ENCODE peak calls at places on chromosomes 1 and 21, in five cellular contexts. S is A549, R is HepG2, L is K562, V is GM12878. D is an unnamed sample. For H3K4me1, the result is how much of the 10 kb centered on the place peaks cover.

GRCh38 chr1:51372561-51372960 is 42.2 kb upstream of the TTC39A start:
- DNase-seq in S (no peak), R (no peak), L (no peak), V (no peak), D (no peak)

GRCh38 chr1:242467556-242468145 is 56.8 kb downstream of the PLD5 start:
- DNase-seq in S (peak), R (peak), L (peak), V (no peak), D (peak)

GRCh38 chr1:119829636-119830035 is 18.4 kb upstream of the REG4 start:
- DNase-seq in S (no peak), R (no peak), L (no peak), V (no peak), D (no peak)

GRCh38 chr1:55632058-55632457 is 416.9 kb upstream of the USP24 start:
- DNase-seq in S (peak), R (no peak), L (no peak), V (no peak), D (no peak)

GRCh38 chr1:58231204-58231603 is 315.3 kb downstream of the OMA1 start:
- DNase-seq in S (no peak), R (no peak), L (no peak), V (no peak), D (no peak)

GRCh38 chr1:11417162-11417561 is 61.8 kb upstream of the DISP3 start:
- DNase-seq in S (no peak), R (no peak), L (no peak), V (no peak), D (no peak)

GRCh38 chr1:10782491-10783244 is 13.8 kb downstream of the CASZ1 start:
- DNase-seq in S (no peak), R (no peak), L (no peak), V (no peak), D (no peak)

GRCh38 chr21:45573452-45574035 is 31.3 kb upstream of the SLC19A1 start:
- DNase-seq in S (no peak), R (no peak), L (no peak), V (no peak), D (no peak)

GRCh38 chr1:201335901-201336300 is 41.6 kb downstream of the TNNT2 start:
- DNase-seq in S (no peak), R (no peak), L (no peak), V (no peak), D (no peak)

GRCh38 chr1:233500111-233500510 is 113.8 kb upstream of the KCNK1 start:
- DNase-seq in S (no peak), R (no peak), L (no peak), V (no peak), D (no peak)

GRCh38 chr1:16213013-16213412 is 561 bp upstream of the ARHGEF19 start:
- DNase-seq in S (no peak), R (no peak), L (no peak), V (no peak), D (no peak)

GRCh38 chr1:24949331-24949881 is 19.3 kb upstream of the RUNX3 start:
- DNase-seq in S (no peak), R (peak), L (peak), V (no peak), D (no peak)

GRCh38 chr1:116446686-116447085 is 73.6 kb downstream of the ATP1A1 start:
- DNase-seq in S (no peak), R (no peak), L (no peak), V (no peak), D (no peak)

GRCh38 chr21:26389971-26390641 is 183.0 kb downstream of the CYYR1 start:
- DNase-seq in S (peak), R (no peak), L (no peak), V (no peak), D (no peak)

GRCh38 chr1:186620951-186621350 is 59.3 kb downstream of the PTGS2 start:
- DNase-seq in S (no peak), R (no peak), L (no peak), V (peak), D (no peak)

GRCh38 chr1:93255222-93256079 is 74.9 kb downstream of the CCDC18 start:
- DNase-seq in S (no peak), R (no peak), L (no peak), V (no peak), D (no peak)

GRCh38 chr1:53112271-53112774 is 30.1 kb downstream of the SLC1A7 start:
- DNase-seq in S (no peak), R (peak), L (no peak), V (no peak), D (no peak)

GRCh38 chr1:31354266-31354665 is 18.6 kb downstream of the FABP3 start:
- DNase-seq in S (no peak), R (no peak), L (no peak), V (no peak), D (no peak)

GRCh38 chr1:183097438-183098051 is 74.3 kb downstream of the LAMC1 start:
- DNase-seq in S (no peak), R (no peak), L (no peak), V (no peak), D (peak)

GRCh38 chr1:27713139-27713725 is 12.5 kb upstream of the FAM76A start:
- DNase-seq in S (no peak), R (no peak), L (no peak), V (no peak), D (no peak)

GRCh38 chr1:41240806-41241747 is 1.0 kb downstream of the SCMH1 start:
- DNase-seq in S (peak), R (peak), L (peak), V (no peak), D (peak)

GRCh38 chr1:3211996-3212395 is 143.0 kb downstream of the PRDM16 start:
- DNase-seq in S (no peak), R (no peak), L (no peak), V (no peak), D (no peak)

GRCh38 chr1:159686599-159687299 is 27.6 kb downstream of the CRP start:
- DNase-seq in S (no peak), R (no peak), L (no peak), V (no peak), D (no peak)

GRCh38 chr1:53821380-53821779 is 16.7 kb downstream of the NDC1 start:
- DNase-seq in S (no peak), R (no peak), L (no peak), V (no peak), D (no peak)

GRCh38 chr1:218666263-218666662 is 321.1 kb downstream of the TGFB2 start:
- DNase-seq in S (no peak), R (no peak), L (no peak), V (no peak), D (no peak)

GRCh38 chr1:2998503-2999100 is 22.7 kb upstream of the ACTRT2 start:
- DNase-seq in S (no peak), R (no peak), L (no peak), V (no peak), D (no peak)

GRCh38 chr1:51708911-51709760 is 92.2 kb downstream of the OSBPL9 start:
- DNase-seq in S (no peak), R (no peak), L (no peak), V (no peak), D (no peak)

GRCh38 chr1:154334647-154335350 is 9.5 kb downstream of the ATP8B2 start:
- DNase-seq in S (peak), R (peak), L (peak), V (no peak), D (peak)

GRCh38 chr21:44459712-44460440 is 4.6 kb downstream of the LRRC3 start:
- DNase-seq in S (no peak), R (no peak), L (no peak), V (no peak), D (no peak)

GRCh38 chr1:43554444-43554992 is 23.8 kb downstream of the PTPRF start:
- DNase-seq in S (peak), R (peak), L (peak), V (no peak), D (peak)

GRCh38 chr1:11654571-11655262 is at the start of gene FBXO44:
- DNase-seq in S (no peak), R (peak), L (peak), V (no peak), D (peak)

DNA sequence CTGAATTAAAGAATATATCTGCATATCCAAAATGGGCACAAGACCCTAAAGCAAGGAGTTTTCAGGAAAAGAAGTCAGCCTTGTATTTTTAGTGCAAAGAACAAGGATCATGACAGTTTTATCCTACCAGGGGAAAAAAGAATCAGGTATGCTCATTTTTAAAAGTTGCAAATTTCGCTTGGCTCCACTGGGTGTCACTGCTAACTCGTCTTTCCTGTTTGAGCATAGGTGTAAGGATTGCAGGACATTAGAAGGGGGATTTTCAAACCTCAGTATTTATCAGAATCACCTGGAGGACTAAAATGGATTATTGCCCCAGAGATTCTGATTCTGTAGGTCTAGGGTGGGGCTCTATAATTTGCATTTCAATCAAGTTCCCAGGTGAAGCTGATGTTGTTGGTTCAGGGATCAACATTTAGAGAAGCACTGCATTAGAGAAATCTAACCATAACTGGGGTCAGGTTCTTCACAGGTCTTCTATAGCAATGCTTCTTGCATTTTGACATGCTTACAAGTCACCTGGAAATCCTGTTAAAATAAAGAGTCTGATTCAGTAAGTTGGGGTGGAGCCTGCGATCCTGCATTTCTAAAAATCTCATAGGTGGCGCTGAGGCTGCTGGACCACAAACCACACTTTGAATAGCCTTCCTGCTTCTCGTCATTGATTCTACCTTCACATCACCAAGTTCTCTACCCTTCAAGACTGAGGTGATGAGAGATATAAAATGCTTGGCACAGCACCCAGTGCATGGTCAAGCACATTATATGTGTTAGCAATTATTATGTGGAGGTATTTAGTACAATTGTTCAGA is 39.6 kb downstream of the NUF2 start:
- DNase-seq in S (peak), R (peak), L (peak), V (no peak), D (peak)
- TF ChIP-seq JUNB in S (no peak), R (no peak), L (no peak), V (no peak), D (no peak)

DNA sequence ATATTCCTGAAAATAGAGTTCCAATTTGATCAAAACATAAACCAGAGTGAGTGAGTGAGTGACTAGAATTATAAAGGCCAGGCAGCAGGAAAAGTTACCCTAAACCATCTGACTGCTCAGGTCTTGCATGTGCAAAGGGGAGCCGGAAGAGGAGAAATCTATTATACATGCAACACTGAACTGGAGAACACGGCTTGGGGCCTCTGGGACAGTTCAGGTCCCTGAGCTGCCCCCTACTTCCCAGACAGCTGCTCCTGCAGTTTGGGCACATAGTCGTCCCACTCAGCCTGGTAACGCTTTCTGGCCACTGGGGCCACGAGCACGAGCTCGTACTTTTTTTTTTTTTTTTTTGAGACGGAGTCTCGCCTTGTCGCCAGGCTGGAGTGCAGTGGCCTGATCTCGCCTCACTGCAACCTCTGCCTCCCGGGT is 40.1 kb downstream of the PTPRC start:
- DNase-seq in S (no peak), R (no peak), L (no peak), V (no peak), D (peak)
- H3K4me1 ChIP-seq in S (under half), R (under half), L (under half), V (half or more), D (under half)

GRCh38 chr1:69919129-69919921 is 286.1 kb downstream of the LRRC40 start:
- DNase-seq in S (no peak), R (no peak), L (peak), V (no peak), D (peak)

GRCh38 chr1:69915347-69915746 is 290.0 kb downstream of the LRRC40 start:
- DNase-seq in S (no peak), R (no peak), L (no peak), V (no peak), D (no peak)

GRCh38 chr1:69919922-69920273 is 285.5 kb downstream of the LRRC40 start:
- DNase-seq in S (no peak), R (no peak), L (no peak), V (no peak), D (no peak)

GRCh38 chr1:69911301-69911801 is 294.0 kb downstream of the LRRC40 start:
- DNase-seq in S (no peak), R (no peak), L (no peak), V (no peak), D (no peak)

DNA sequence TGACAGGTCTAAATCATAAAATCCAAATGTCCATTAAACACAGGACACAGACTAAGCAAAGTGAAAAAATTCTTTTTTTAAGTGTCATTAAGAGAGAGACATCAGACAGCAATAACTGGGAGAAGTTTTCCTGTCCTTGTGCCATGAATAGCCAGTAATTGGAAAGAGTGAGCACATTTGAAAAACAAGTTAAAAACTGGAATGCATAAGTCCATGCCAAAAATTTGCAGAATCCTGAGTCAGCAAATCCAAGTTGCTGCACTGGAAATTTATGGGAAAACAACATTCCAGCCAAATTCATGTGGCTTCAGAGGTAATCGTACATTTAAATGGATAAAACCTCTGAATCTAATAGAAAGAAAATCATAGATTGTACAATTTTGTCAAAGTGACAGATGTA is 291.4 kb downstream of the LRRC40 start:
- DNase-seq in S (no peak), R (no peak), L (no peak), V (no peak), D (no peak)
- TF ChIP-seq JUNB in S (no peak), R (no peak), L (no peak), V (no peak), D (no peak)

DNA sequence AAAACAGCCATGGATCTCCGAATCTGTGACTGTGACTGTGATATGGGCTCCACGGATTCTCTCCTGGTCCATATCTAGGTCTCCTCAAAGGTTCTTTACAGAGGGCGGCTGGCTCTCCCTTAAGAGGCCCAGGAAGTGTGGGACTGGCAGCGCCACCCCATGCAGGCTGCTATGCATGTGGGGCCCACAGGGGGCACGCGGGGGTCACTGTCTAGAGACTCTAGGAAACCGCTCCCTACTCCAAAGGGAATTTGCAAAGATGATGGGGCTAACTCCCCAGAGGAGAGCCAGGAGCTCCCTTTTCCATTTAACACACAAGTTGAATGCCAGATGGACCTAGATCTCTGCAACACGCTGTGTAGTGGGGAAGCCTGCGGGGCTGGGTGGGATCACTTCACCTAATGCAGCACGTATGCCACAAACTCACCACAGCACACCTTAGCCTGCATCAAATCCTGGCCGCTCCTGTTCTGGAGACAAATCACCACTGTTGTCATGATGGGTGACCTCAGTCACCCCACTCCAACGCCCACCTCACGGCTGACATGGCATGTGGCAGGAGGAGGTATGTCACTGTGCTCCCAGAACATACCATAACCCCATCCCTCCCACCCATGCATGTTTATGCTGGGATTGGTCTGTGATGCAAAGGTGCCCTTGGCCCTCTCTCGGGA is 61.7 kb downstream of the SLC45A1 start:
- DNase-seq in S (no peak), R (no peak), L (no peak), V (no peak), D (peak)
- H3K4me1 ChIP-seq in S (under half), R (under half), L (under half), V (under half), D (under half)

DNA sequence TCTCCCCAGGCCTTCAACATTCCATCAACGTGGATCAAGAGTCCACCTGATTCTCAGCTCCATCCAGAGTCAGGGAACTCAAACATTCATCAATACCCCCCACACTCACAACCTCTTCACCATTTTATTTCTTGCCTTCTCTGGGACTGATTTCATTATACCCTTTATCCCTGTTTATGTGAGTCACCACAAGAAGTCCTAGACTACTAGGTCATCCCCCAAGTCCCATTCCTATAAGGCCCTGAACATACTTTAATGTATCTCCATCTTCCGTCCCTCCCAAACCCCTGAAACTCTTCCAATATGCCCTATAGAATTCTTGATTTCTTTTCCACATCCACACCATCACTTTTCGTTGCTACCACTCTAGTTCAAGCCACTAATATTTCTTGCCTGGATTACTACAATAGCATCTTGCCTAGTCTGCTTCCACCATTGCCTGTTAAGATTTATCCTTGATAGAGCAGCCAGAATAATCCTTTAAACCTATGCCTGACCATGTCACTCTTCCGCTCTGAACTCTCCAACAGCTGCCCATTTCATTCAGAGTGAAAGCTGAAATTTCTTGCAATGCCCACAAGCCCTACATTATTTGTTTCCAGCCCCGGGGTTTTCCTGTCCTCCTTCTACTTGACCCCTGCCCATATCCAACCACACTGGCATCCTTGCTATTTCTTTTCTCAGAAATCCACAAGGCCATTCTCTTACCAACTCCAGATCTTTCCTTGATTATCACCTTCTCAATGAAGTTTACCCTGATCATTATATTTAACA is 9.4 kb upstream of the SAMD13 start:
- DNase-seq in S (no peak), R (no peak), L (no peak), V (no peak), D (no peak)
- TF ChIP-seq JUNB in S (no peak), R (no peak), L (no peak), V (no peak), D (no peak)

GRCh38 chr21:36355868-36356267 is 29.3 kb upstream of the CHAF1B start:
- DNase-seq in S (no peak), R (no peak), L (no peak), V (no peak), D (no peak)
- H3K4me1 ChIP-seq in S (under half), R (under half), L (under half), V (under half), D (under half)

DNA sequence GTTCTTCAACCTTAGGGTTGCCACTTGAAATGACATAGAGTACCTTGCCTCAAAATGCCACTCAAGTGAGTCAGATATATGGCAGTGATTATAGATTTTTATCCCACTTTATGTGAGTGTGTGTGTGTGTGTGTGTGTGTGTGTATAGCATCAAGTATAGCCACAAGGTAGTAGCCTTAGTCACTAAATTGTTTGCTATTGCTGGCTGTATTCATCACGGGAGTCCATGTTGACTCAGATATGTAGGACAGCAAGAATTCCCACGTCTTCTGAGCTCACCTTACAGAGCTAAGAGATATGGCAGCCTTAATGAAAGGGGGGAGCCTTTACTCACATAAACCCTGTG is 9.3 kb downstream of the ETS2 start:
- DNase-seq in S (no peak), R (no peak), L (no peak), V (no peak), D (no peak)
- TF ChIP-seq JUNB in S (no peak), R (no peak), L (no peak), V (no peak), D (no peak)

DNA sequence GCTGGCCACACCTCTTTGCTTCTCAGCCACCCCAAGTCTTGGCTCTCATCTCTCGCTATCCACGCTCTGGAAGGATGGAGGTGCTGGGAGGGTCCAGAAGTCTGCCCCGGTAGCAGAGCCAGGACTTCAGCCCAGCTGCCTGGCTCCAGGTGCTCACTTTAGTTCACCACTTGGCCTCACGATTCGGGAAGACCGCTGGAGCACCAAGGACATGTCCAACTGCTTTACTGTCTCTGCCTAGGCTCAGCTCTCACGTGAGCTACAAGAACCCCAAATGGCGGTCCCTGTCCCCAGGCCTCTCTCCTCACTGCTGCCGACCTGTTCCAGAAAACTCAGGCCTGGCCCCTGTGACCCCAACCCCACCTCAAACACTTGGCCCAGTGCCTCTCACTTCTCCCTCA is 3.4 kb downstream of the TRIM11 start:
- DNase-seq in S (no peak), R (no peak), L (no peak), V (no peak), D (no peak)
- H3K4me1 ChIP-seq in S (under half), R (under half), L (under half), V (under half), D (under half)

GRCh38 chr1:172497230-172497629 is 35.7 kb upstream of the SUCO start:
- DNase-seq in S (peak), R (peak), L (no peak), V (no peak), D (peak)
- TF ChIP-seq JUNB in S (no peak), R (no peak), L (no peak), V (no peak), D (no peak)